ENCODE peak calls at places on chromosomes 12 and 14, in ten cellular contexts. One of them, this sample, is unnamed.

GRCh38 chr12:96882862-96883261 is 24.2 kb upstream of the NEDD1 start:
- DNase-seq in GM19239: no peak
- DNase-seq in NCI-H2227 treated with DMSO at 0.1 percent for 48 hours: no peak
- DNase-seq in activated T-cell treated with anti-CD3 and anti-CD28 coated beads, Interleukin-2, amount 50 U/mL, for 24 hours: no peak
- DNase-seq in NCI-H1092 treated with DMSO at 0.1 percent for 48 hours: no peak
- DNase-seq in HS-27A: no peak
- DNase-seq in NCI-H2081: no peak
- DNase-seq in osteocyte: no peak
- DNase-seq in HT-29: no peak
- DNase-seq in occipital lobe: no peak
- DNase-seq in this sample: no peak

GRCh38 chr12:88698471-88698870 is 118.2 kb upstream of the KITLG start:
- DNase-seq in NCI-H1092 treated with DMSO at 0.1 percent for 48 hours: no peak
- DNase-seq in HS-27A: no peak
- DNase-seq in osteocyte: no peak
- DNase-seq in occipital lobe: no peak
- DNase-seq in HT-29: no peak
- DNase-seq in NCI-H2227 treated with DMSO at 0.1 percent for 48 hours: no peak
- DNase-seq in activated T-cell treated with anti-CD3 and anti-CD28 coated beads, Interleukin-2, amount 50 U/mL, for 24 hours: no peak
- DNase-seq in GM19239: no peak
- DNase-seq in NCI-H2081: no peak
- DNase-seq in this sample: no peak

GRCh38 chr14:105486974-105487448 is 325 bp downstream of the CRIP1 start:
- DNase-seq in occipital lobe: no peak
- DNase-seq in NCI-H2081: no peak
- DNase-seq in HS-27A: no peak
- DNase-seq in HT-29: peak
- DNase-seq in NCI-H1092 treated with DMSO at 0.1 percent for 48 hours: no peak
- DNase-seq in osteocyte: no peak
- DNase-seq in NCI-H2227 treated with DMSO at 0.1 percent for 48 hours: no peak
- DNase-seq in activated T-cell treated with anti-CD3 and anti-CD28 coated beads, Interleukin-2, amount 50 U/mL, for 24 hours: peak
- DNase-seq in GM19239: no peak
- DNase-seq in this sample: no peak

GRCh38 chr14:104536942-104537612 is 42.5 kb upstream of the C14orf180 start:
- DNase-seq in GM19239: no peak
- DNase-seq in NCI-H2227 treated with DMSO at 0.1 percent for 48 hours: no peak
- DNase-seq in HT-29: no peak
- DNase-seq in osteocyte: no peak
- DNase-seq in NCI-H2081: no peak
- DNase-seq in NCI-H1092 treated with DMSO at 0.1 percent for 48 hours: no peak
- DNase-seq in occipital lobe: no peak
- DNase-seq in HS-27A: peak
- DNase-seq in activated T-cell treated with anti-CD3 and anti-CD28 coated beads, Interleukin-2, amount 50 U/mL, for 24 hours: no peak
- DNase-seq in this sample: no peak

GRCh38 chr14:77040059-77040308 is 11.5 kb upstream of the IRF2BPL start:
- DNase-seq in occipital lobe: no peak
- DNase-seq in NCI-H2227 treated with DMSO at 0.1 percent for 48 hours: no peak
- DNase-seq in osteocyte: no peak
- DNase-seq in activated T-cell treated with anti-CD3 and anti-CD28 coated beads, Interleukin-2, amount 50 U/mL, for 24 hours: no peak
- DNase-seq in GM19239: peak
- DNase-seq in NCI-H2081: no peak
- DNase-seq in NCI-H1092 treated with DMSO at 0.1 percent for 48 hours: no peak
- DNase-seq in HS-27A: no peak
- DNase-seq in HT-29: no peak
- DNase-seq in this sample: no peak

GRCh38 chr14:78154827-78155226 is 15.3 kb upstream of the NRXN3 start:
- DNase-seq in activated T-cell treated with anti-CD3 and anti-CD28 coated beads, Interleukin-2, amount 50 U/mL, for 24 hours: no peak
- DNase-seq in NCI-H1092 treated with DMSO at 0.1 percent for 48 hours: peak
- DNase-seq in HT-29: no peak
- DNase-seq in NCI-H2227 treated with DMSO at 0.1 percent for 48 hours: no peak
- DNase-seq in NCI-H2081: peak
- DNase-seq in occipital lobe: no peak
- DNase-seq in osteocyte: no peak
- DNase-seq in GM19239: no peak
- DNase-seq in HS-27A: no peak
- DNase-seq in this sample: no peak

GRCh38 chr12:103858953-103859601 is 18.0 kb upstream of the NT5DC3 start:
- DNase-seq in NCI-H2227 treated with DMSO at 0.1 percent for 48 hours: no peak
- DNase-seq in NCI-H1092 treated with DMSO at 0.1 percent for 48 hours: no peak
- DNase-seq in osteocyte: no peak
- DNase-seq in NCI-H2081: no peak
- DNase-seq in HT-29: peak
- DNase-seq in GM19239: no peak
- DNase-seq in HS-27A: peak
- DNase-seq in occipital lobe: no peak
- DNase-seq in activated T-cell treated with anti-CD3 and anti-CD28 coated beads, Interleukin-2, amount 50 U/mL, for 24 hours: no peak
- DNase-seq in this sample: no peak

GRCh38 chr12:46131729-46132128 is 137.1 kb downstream of the SLC38A1 start:
- DNase-seq in occipital lobe: no peak
- DNase-seq in HS-27A: no peak
- DNase-seq in activated T-cell treated with anti-CD3 and anti-CD28 coated beads, Interleukin-2, amount 50 U/mL, for 24 hours: no peak
- DNase-seq in NCI-H2227 treated with DMSO at 0.1 percent for 48 hours: no peak
- DNase-seq in NCI-H2081: peak
- DNase-seq in HT-29: peak
- DNase-seq in osteocyte: no peak
- DNase-seq in GM19239: no peak
- DNase-seq in NCI-H1092 treated with DMSO at 0.1 percent for 48 hours: no peak
- DNase-seq in this sample: no peak

GRCh38 chr14:54291491-54292191 is 105.2 kb upstream of the CDKN3 start:
- DNase-seq in GM19239: no peak
- DNase-seq in occipital lobe: no peak
- DNase-seq in HT-29: no peak
- DNase-seq in activated T-cell treated with anti-CD3 and anti-CD28 coated beads, Interleukin-2, amount 50 U/mL, for 24 hours: no peak
- DNase-seq in NCI-H2081: no peak
- DNase-seq in NCI-H1092 treated with DMSO at 0.1 percent for 48 hours: no peak
- DNase-seq in HS-27A: no peak
- DNase-seq in osteocyte: no peak
- DNase-seq in NCI-H2227 treated with DMSO at 0.1 percent for 48 hours: peak
- DNase-seq in this sample: peak

GRCh38 chr14:58599707-58600106 is 38.1 kb upstream of the DACT1 start:
- DNase-seq in osteocyte: no peak
- DNase-seq in NCI-H1092 treated with DMSO at 0.1 percent for 48 hours: no peak
- DNase-seq in activated T-cell treated with anti-CD3 and anti-CD28 coated beads, Interleukin-2, amount 50 U/mL, for 24 hours: no peak
- DNase-seq in NCI-H2081: no peak
- DNase-seq in GM19239: no peak
- DNase-seq in HT-29: no peak
- DNase-seq in HS-27A: no peak
- DNase-seq in NCI-H2227 treated with DMSO at 0.1 percent for 48 hours: no peak
- DNase-seq in occipital lobe: no peak
- DNase-seq in this sample: no peak

GRCh38 chr14:28012629-28013415 is 753.8 kb upstream of the FOXG1 start:
- DNase-seq in activated T-cell treated with anti-CD3 and anti-CD28 coated beads, Interleukin-2, amount 50 U/mL, for 24 hours: no peak
- DNase-seq in osteocyte: no peak
- DNase-seq in NCI-H1092 treated with DMSO at 0.1 percent for 48 hours: no peak
- DNase-seq in NCI-H2227 treated with DMSO at 0.1 percent for 48 hours: no peak
- DNase-seq in NCI-H2081: no peak
- DNase-seq in HS-27A: no peak
- DNase-seq in HT-29: peak
- DNase-seq in GM19239: no peak
- DNase-seq in occipital lobe: no peak
- DNase-seq in this sample: no peak

GRCh38 chr12:31517994-31518393 is 72.9 kb downstream of the DENND5B start:
- DNase-seq in osteocyte: no peak
- DNase-seq in NCI-H2227 treated with DMSO at 0.1 percent for 48 hours: no peak
- DNase-seq in HT-29: no peak
- DNase-seq in GM19239: no peak
- DNase-seq in NCI-H1092 treated with DMSO at 0.1 percent for 48 hours: peak
- DNase-seq in NCI-H2081: peak
- DNase-seq in occipital lobe: no peak
- DNase-seq in HS-27A: peak
- DNase-seq in activated T-cell treated with anti-CD3 and anti-CD28 coated beads, Interleukin-2, amount 50 U/mL, for 24 hours: no peak
- DNase-seq in this sample: no peak

GRCh38 chr12:49720214-49720613 is 13.0 kb upstream of the FMNL3 start:
- DNase-seq in activated T-cell treated with anti-CD3 and anti-CD28 coated beads, Interleukin-2, amount 50 U/mL, for 24 hours: no peak
- DNase-seq in NCI-H2081: no peak
- DNase-seq in NCI-H1092 treated with DMSO at 0.1 percent for 48 hours: no peak
- DNase-seq in osteocyte: no peak
- DNase-seq in GM19239: no peak
- DNase-seq in occipital lobe: no peak
- DNase-seq in NCI-H2227 treated with DMSO at 0.1 percent for 48 hours: no peak
- DNase-seq in HS-27A: no peak
- DNase-seq in HT-29: no peak
- DNase-seq in this sample: no peak

GRCh38 chr14:35286707-35287106 is 5.5 kb upstream of the PSMA6 start:
- DNase-seq in GM19239: no peak
- DNase-seq in NCI-H2227 treated with DMSO at 0.1 percent for 48 hours: no peak
- DNase-seq in HS-27A: no peak
- DNase-seq in HT-29: no peak
- DNase-seq in NCI-H2081: no peak
- DNase-seq in osteocyte: no peak
- DNase-seq in occipital lobe: no peak
- DNase-seq in NCI-H1092 treated with DMSO at 0.1 percent for 48 hours: no peak
- DNase-seq in activated T-cell treated with anti-CD3 and anti-CD28 coated beads, Interleukin-2, amount 50 U/mL, for 24 hours: no peak
- DNase-seq in this sample: no peak

GRCh38 chr12:124451016-124451415 is 116.4 kb downstream of the NCOR2 start:
- DNase-seq in HS-27A: no peak
- DNase-seq in activated T-cell treated with anti-CD3 and anti-CD28 coated beads, Interleukin-2, amount 50 U/mL, for 24 hours: no peak
- DNase-seq in occipital lobe: no peak
- DNase-seq in NCI-H1092 treated with DMSO at 0.1 percent for 48 hours: no peak
- DNase-seq in NCI-H2227 treated with DMSO at 0.1 percent for 48 hours: no peak
- DNase-seq in NCI-H2081: no peak
- DNase-seq in GM19239: no peak
- DNase-seq in HT-29: no peak
- DNase-seq in osteocyte: no peak
- DNase-seq in this sample: no peak

GRCh38 chr12:92602476-92602875 is 100.3 kb upstream of the PLEKHG7 start:
- DNase-seq in occipital lobe: no peak
- DNase-seq in osteocyte: no peak
- DNase-seq in activated T-cell treated with anti-CD3 and anti-CD28 coated beads, Interleukin-2, amount 50 U/mL, for 24 hours: no peak
- DNase-seq in HS-27A: peak
- DNase-seq in HT-29: peak
- DNase-seq in NCI-H2081: no peak
- DNase-seq in GM19239: no peak
- DNase-seq in NCI-H2227 treated with DMSO at 0.1 percent for 48 hours: no peak
- DNase-seq in NCI-H1092 treated with DMSO at 0.1 percent for 48 hours: no peak
- DNase-seq in this sample: no peak

GRCh38 chr14:104820669-104821228 is 19.8 kb downstream of the ZBTB42 start:
- DNase-seq in GM19239: no peak
- DNase-seq in NCI-H1092 treated with DMSO at 0.1 percent for 48 hours: no peak
- DNase-seq in occipital lobe: peak
- DNase-seq in NCI-H2081: peak
- DNase-seq in osteocyte: peak
- DNase-seq in activated T-cell treated with anti-CD3 and anti-CD28 coated beads, Interleukin-2, amount 50 U/mL, for 24 hours: no peak
- DNase-seq in HS-27A: no peak
- DNase-seq in NCI-H2227 treated with DMSO at 0.1 percent for 48 hours: peak
- DNase-seq in HT-29: peak
- DNase-seq in this sample: no peak

GRCh38 chr12:40801861-40802260 is 109.6 kb downstream of the CNTN1 start:
- DNase-seq in NCI-H1092 treated with DMSO at 0.1 percent for 48 hours: no peak
- DNase-seq in occipital lobe: no peak
- DNase-seq in HT-29: no peak
- DNase-seq in HS-27A: no peak
- DNase-seq in activated T-cell treated with anti-CD3 and anti-CD28 coated beads, Interleukin-2, amount 50 U/mL, for 24 hours: no peak
- DNase-seq in NCI-H2227 treated with DMSO at 0.1 percent for 48 hours: no peak
- DNase-seq in NCI-H2081: no peak
- DNase-seq in osteocyte: no peak
- DNase-seq in GM19239: no peak
- DNase-seq in this sample: no peak